ENCODE peak calls at places on chromosomes 13 and 19, in eight cellular contexts. O, V, J, F, G, P, E and Q are unnamed samples.

GRCh38 chr19:925912-926594 is at the start of gene ARID3A:
- DNase-seq in E (no peak), J (peak), O (no peak), P (no peak), G (no peak), V (no peak), F (peak), Q (peak)

GRCh38 chr13:27918041-27918917 is 1.5 kb upstream of the PDX1 start:
- DNase-seq in G (no peak), V (no peak), O (no peak), J (no peak), F (peak), P (no peak), E (no peak), Q (no peak)

GRCh38 chr13:72146816-72147215 is 279.8 kb upstream of the DACH1 start:
- DNase-seq in O (no peak), V (no peak), E (no peak), P (no peak), G (no peak), F (no peak), J (no peak), Q (no peak)

GRCh38 chr13:98524793-98525192 is 52.1 kb downstream of the STK24 start:
- DNase-seq in J (no peak), V (no peak), F (no peak), O (no peak), P (no peak), E (no peak), G (no peak), Q (no peak)

GRCh38 chr19:39409886-39410619 is 2.4 kb upstream of the PLEKHG2 start:
- DNase-seq in J (peak), O (peak), G (peak), E (peak), V (peak), P (no peak), F (peak), Q (peak)

GRCh38 chr19:11736696-11737095 is 2.0 kb downstream of the ZNF823 start:
- DNase-seq in G (no peak), V (peak), F (peak), O (no peak), P (no peak), E (no peak), J (peak), Q (no peak)

GRCh38 chr19:48780684-48781391 is 25.5 kb downstream of the FGF21 start:
- DNase-seq in F (no peak), V (no peak), G (no peak), J (peak), E (no peak), O (no peak), P (no peak), Q (peak)

GRCh38 chr13:110216403-110217041 is 90.4 kb downstream of the COL4A1 start:
- DNase-seq in O (no peak), E (no peak), G (no peak), P (peak), V (peak), F (no peak), J (no peak), Q (peak)

GRCh38 chr13:49026851-49027250 is 51.1 kb downstream of the FNDC3A start:
- DNase-seq in F (no peak), O (no peak), E (no peak), P (no peak), G (no peak), J (no peak), V (no peak), Q (no peak)

GRCh38 chr19:43618921-43619261 is 538 bp downstream of the ZNF428 start:
- DNase-seq in G (no peak), E (no peak), V (no peak), J (peak), P (no peak), F (peak), O (peak), Q (peak)

GRCh38 chr19:3692141-3693029 is 7.9 kb downstream of the PIP5K1C start:
- DNase-seq in P (no peak), F (peak), E (no peak), O (no peak), J (no peak), G (no peak), V (no peak), Q (no peak)

GRCh38 chr19:12884926-12885748 is 1.9 kb downstream of the KLF1 start:
- DNase-seq in V (peak), J (peak), P (no peak), F (peak), E (peak), G (no peak), O (peak), Q (peak)

GRCh38 chr19:13187419-13187818 is 37.2 kb downstream of the IER2 start:
- DNase-seq in J (no peak), V (no peak), O (no peak), F (no peak), G (no peak), P (no peak), E (no peak), Q (no peak)

GRCh38 chr19:16807416-16808274 is 21.6 kb upstream of the SIN3B start:
- DNase-seq in P (peak), J (no peak), V (peak), F (no peak), E (no peak), G (no peak), O (no peak), Q (no peak)

GRCh38 chr13:98274921-98275487 is 97.9 kb upstream of the RNF113B start:
- DNase-seq in P (no peak), E (no peak), F (no peak), O (no peak), J (no peak), G (no peak), V (no peak), Q (no peak)

GRCh38 chr13:77492982-77493381 is 42.5 kb upstream of the SCEL start:
- DNase-seq in P (no peak), V (peak), G (no peak), F (no peak), O (no peak), E (no peak), J (peak), Q (peak)

GRCh38 chr19:49497047-49497789 is 984 bp downstream of the RPS11 start:
- DNase-seq in P (no peak), V (peak), O (peak), G (no peak), F (peak), J (peak), E (peak), Q (peak)

GRCh38 chr13:60260440-60260839 is 96.7 kb upstream of the DIAPH3 start:
- DNase-seq in E (no peak), J (no peak), O (no peak), F (no peak), G (no peak), V (no peak), P (no peak), Q (no peak)

GRCh38 chr19:10052602-10053360 is 33.3 kb upstream of the SHFL start:
- DNase-seq in P (no peak), F (no peak), G (no peak), J (no peak), V (no peak), O (no peak), E (no peak), Q (no peak)

GRCh38 chr13:50678464-50679162 is 164.9 kb downstream of the DLEU7 start:
- DNase-seq in F (no peak), O (no peak), G (no peak), E (no peak), V (peak), J (no peak), P (no peak), Q (peak)

GRCh38 chr19:10270616-10271394 is at the start of gene ICAM1:
- DNase-seq in J (peak), O (peak), P (no peak), F (peak), G (peak), E (peak), V (peak), Q (peak)

GRCh38 chr13:39913928-39914327 is 258.5 kb downstream of the COG6 start:
- DNase-seq in V (peak), P (no peak), E (no peak), O (no peak), F (no peak), J (no peak), G (no peak), Q (peak)

GRCh38 chr19:5631511-5632240 is 8.8 kb downstream of the SAFB start:
- DNase-seq in P (no peak), J (no peak), V (no peak), E (no peak), O (no peak), F (no peak), G (no peak), Q (no peak)

GRCh38 chr19:51020988-51021651 is 1.6 kb upstream of the KLK10 start:
- DNase-seq in E (no peak), G (no peak), P (no peak), V (peak), F (no peak), J (peak), O (no peak), Q (peak)

GRCh38 chr19:29040951-29041350 is 172.0 kb downstream of the UQCRFS1 start:
- DNase-seq in E (no peak), G (no peak), F (no peak), J (no peak), V (no peak), O (no peak), P (no peak), Q (no peak)

GRCh38 chr19:10421240-10421948 is 1.1 kb downstream of the PDE4A start:
- DNase-seq in V (no peak), J (no peak), P (no peak), F (peak), O (no peak), G (no peak), E (no peak), Q (no peak)

GRCh38 chr19:633786-634639 is 676 bp upstream of the POLRMT start:
- DNase-seq in F (no peak), E (no peak), V (no peak), P (no peak), G (no peak), O (no peak), J (no peak), Q (no peak)

GRCh38 chr13:109764474-109765292 is 21.7 kb downstream of the IRS2 start:
- DNase-seq in O (no peak), G (no peak), E (no peak), P (no peak), J (no peak), F (no peak), V (peak), Q (no peak)

GRCh38 chr19:48543121-48543710 is 8.8 kb upstream of the SULT2B1 start:
- DNase-seq in V (peak), O (no peak), J (no peak), P (no peak), G (no peak), F (no peak), E (no peak), Q (peak)